ENCODE peak calls at places on chromosomes 2 and 18, in five cellular contexts. N is HepG2, X is H1, T is WTC11, M is GM12878. K is an unnamed sample.

GRCh38 chr2:103462712-103463111 is 700.9 kb downstream of the TMEM182 start:
- DNase-seq in N (no peak), T (no peak), X (no peak), M (no peak), K (no peak)

GRCh38 chr18:58345875-58346274 is 283.0 kb downstream of the ALPK2 start:
- DNase-seq in N (no peak), M (no peak), T (no peak), X (no peak), K (no peak)

GRCh38 chr2:171522057-171522803 is at the start of gene CYBRD1:
- DNase-seq in X (peak; percentile 80), N (no peak), M (no peak), T (peak; percentile 68), K (peak; percentile 96)

GRCh38 chr2:56522605-56523089 is 338.9 kb downstream of the CCDC85A start:
- DNase-seq in M (no peak), N (no peak), T (no peak), X (no peak), K (no peak)

GRCh38 chr2:69061518-69061917 is 48.5 kb downstream of the ANTXR1 start:
- DNase-seq in X (no peak), M (no peak), N (no peak), T (no peak), K (no peak)

GRCh38 chr18:44708451-44709083 is 27.9 kb downstream of the SETBP1 start:
- DNase-seq in M (no peak), X (no peak), N (no peak), T (no peak), K (no peak)

GRCh38 chr2:181396575-181397062 is 60.6 kb upstream of the ITGA4 start:
- DNase-seq in M (no peak), N (no peak), T (no peak), X (no peak), K (no peak)

GRCh38 chr2:85549826-85550225 is 10.9 kb downstream of the MAT2A start:
- DNase-seq in T (no peak), M (no peak), N (no peak), X (no peak), K (no peak)

GRCh38 chr2:19675003-19675629 is 226.7 kb downstream of the TTC32 start:
- DNase-seq in N (no peak), X (no peak), T (no peak), M (no peak), K (no peak)

GRCh38 chr2:169415233-169415748 is 53.0 kb upstream of the LRP2 start:
- DNase-seq in T (no peak), N (no peak), X (no peak), M (no peak), K (peak; percentile 87)

GRCh38 chr2:62801814-62802524 is 96.5 kb downstream of the EHBP1 start:
- DNase-seq in X (no peak), N (no peak), M (no peak), T (no peak), K (no peak)

GRCh38 chr2:102801858-102802699 is 40.2 kb downstream of the TMEM182 start:
- DNase-seq in X (no peak), T (no peak), N (peak; percentile 33), M (no peak), K (no peak)

GRCh38 chr18:12034241-12035100 is 53.2 kb downstream of the IMPA2 start:
- DNase-seq in M (no peak), T (no peak), N (no peak), X (peak; percentile 41), K (no peak)

GRCh38 chr2:127733816-127734537 is 32.7 kb downstream of the SFT2D3 start:
- DNase-seq in T (no peak), X (no peak), N (no peak), M (no peak), K (no peak)

GRCh38 chr18:44579028-44579692 is 101.5 kb upstream of the SETBP1 start:
- DNase-seq in N (peak; percentile 1), X (no peak), T (peak; percentile 12), M (no peak), K (peak; percentile 12)

GRCh38 chr18:36424741-36425142 is 127.2 kb downstream of the FHOD3 start:
- DNase-seq in N (peak; percentile 6), M (no peak), T (no peak), X (no peak), K (peak; percentile 48)

GRCh38 chr18:47204908-47205522 is 28.9 kb upstream of the IER3IP1 start:
- DNase-seq in N (peak; percentile 40), M (no peak), T (peak; percentile 65), X (peak; percentile 66), K (peak; percentile 28)

GRCh38 chr2:96930351-96931015 is 55.9 kb downstream of the FAM178B start:
- DNase-seq in M (no peak), N (no peak), T (no peak), X (no peak), K (no peak)

GRCh38 chr18:76431437-76432273 is 63.4 kb downstream of the ZNF516 start:
- DNase-seq in M (no peak), N (no peak), T (no peak), X (peak; percentile 44), K (peak; percentile 16)

GRCh38 chr2:177118636-177119035 is 94.0 kb upstream of the HNRNPA3 start:
- DNase-seq in N (no peak), T (peak; percentile 55), M (no peak), X (no peak), K (no peak)

GRCh38 chr18:56910967-56911366 is 235.9 kb upstream of the BOD1L2 start:
- DNase-seq in X (no peak), N (no peak), T (no peak), M (no peak), K (peak; percentile 5)

GRCh38 chr2:106205488-106205887 is 11.4 kb upstream of the UXS1 start:
- DNase-seq in N (no peak), M (no peak), T (no peak), X (no peak), K (no peak)

GRCh38 chr2:172087780-172088244 is 2.5 kb downstream of the DLX1 start:
- DNase-seq in T (no peak), M (no peak), X (peak; percentile 67), N (no peak), K (no peak)

GRCh38 chr2:28617502-28618184 is 121.8 kb downstream of the PLB1 start:
- DNase-seq in X (no peak), M (no peak), N (no peak), T (no peak), K (no peak)

GRCh38 chr2:195612515-195613495 is 44.2 kb upstream of the SLC39A10 start:
- DNase-seq in T (peak; percentile 70), N (peak; percentile 57), X (no peak), M (no peak), K (no peak)

GRCh38 chr18:3747176-3747973 is 297.4 kb downstream of the TGIF1 start:
- DNase-seq in T (no peak), M (no peak), N (no peak), X (no peak), K (no peak)

GRCh38 chr2:230181245-230181644 is 38.5 kb downstream of the SP110 start:
- DNase-seq in M (no peak), N (no peak), T (no peak), X (no peak), K (no peak)

GRCh38 chr2:33535409-33535808 is 59.0 kb downstream of the RASGRP3 start:
- DNase-seq in N (no peak), M (no peak), X (no peak), T (no peak), K (no peak)

GRCh38 chr2:239164281-239164871 is 236.4 kb downstream of the HDAC4 start:
- DNase-seq in T (no peak), N (no peak), M (no peak), X (no peak), K (no peak)
- TF ChIP-seq ATF2 in T (no peak), N (no peak), M (no peak), X (no peak), K (no peak)

GRCh38 chr2:111138834-111139233 is 18.1 kb downstream of the BCL2L11 start:
- DNase-seq in T (no peak), N (no peak), X (no peak), M (no peak), K (no peak)

GRCh38 chr2:111133603-111134002 is 12.9 kb downstream of the BCL2L11 start:
- DNase-seq in T (no peak), N (no peak), X (no peak), M (no peak), K (no peak)

GRCh38 chr2:111134082-111134481 is 13.4 kb downstream of the BCL2L11 start:
- DNase-seq in T (no peak), X (no peak), N (no peak), M (no peak), K (no peak)

GRCh38 chr2:111135910-111136297 is 15.2 kb downstream of the BCL2L11 start:
- DNase-seq in N (peak; percentile 29), T (peak; percentile 55), M (no peak), X (peak; percentile 53), K (peak; percentile 25)

DNA sequence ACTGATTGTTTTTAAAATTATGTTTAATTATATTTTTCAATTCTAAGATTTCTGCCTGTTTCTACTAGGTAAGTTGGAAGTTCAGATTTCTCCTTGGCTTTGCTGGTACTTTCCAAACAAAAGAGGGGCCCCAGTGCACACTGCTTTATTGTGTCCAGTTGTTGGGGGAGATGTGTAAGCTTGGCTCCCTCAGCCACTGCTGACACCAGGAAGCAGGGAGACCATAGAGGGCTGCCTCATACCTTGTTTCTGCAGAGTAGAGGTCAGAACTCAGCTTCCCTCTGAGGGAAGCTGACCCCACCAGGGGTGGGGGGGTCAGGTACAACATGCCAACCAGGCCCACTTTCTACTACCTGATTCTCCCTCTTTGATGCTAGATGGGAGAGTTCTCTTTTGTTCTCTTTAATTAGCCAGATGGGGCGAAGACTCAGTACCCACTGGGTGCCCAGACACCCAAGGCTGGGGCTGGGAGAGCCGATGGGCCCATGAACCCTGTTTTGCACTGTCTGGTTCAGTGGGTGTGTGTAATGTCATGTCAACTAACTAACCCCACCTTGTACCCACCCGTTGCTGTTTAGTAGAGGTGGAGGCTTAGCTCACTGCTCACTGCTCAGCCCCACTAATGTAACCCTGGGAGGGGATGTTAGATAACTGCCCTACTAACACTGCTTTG is 14.7 kb downstream of the BCL2L11 start:
- DNase-seq in N (peak; percentile 59), T (no peak), X (no peak), M (no peak), K (no peak)
- TF ChIP-seq ATF2 in N (no peak), T (no peak), X (no peak), M (no peak), K (no peak)

DNA sequence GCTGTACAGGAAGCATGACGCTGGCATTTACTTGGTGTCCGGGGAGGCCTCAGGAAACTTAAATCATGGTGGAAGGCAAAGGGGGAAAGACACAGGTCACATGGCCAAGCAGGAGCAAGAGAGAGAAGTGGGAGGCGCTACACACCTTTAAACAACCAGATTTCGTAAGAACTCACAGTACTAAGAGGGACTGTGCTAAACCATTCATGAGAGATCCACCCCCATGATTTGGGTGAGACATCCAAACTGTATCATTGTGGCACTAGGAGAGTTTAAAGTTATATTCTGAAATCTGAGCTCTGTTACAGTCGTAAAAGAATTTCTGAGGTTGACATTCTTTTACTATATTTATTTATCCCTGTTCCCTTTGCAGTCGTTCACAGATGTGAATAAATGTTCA is 116.6 kb downstream of the ICA1L start:
- DNase-seq in N (no peak), M (no peak), T (no peak), X (no peak), K (no peak)
- TF ChIP-seq ATF2 in N (no peak), M (no peak), T (no peak), X (no peak), K (no peak)

GRCh38 chr2:16554184-16554583 is 111.5 kb downstream of the CYRIA start:
- DNase-seq in N (no peak), X (no peak), T (no peak), M (no peak), K (no peak)

GRCh38 chr2:16548036-16548435 is 117.6 kb downstream of the CYRIA start:
- DNase-seq in M (no peak), T (no peak), X (no peak), N (no peak), K (no peak)

GRCh38 chr2:16552202-16552601 is 113.4 kb downstream of the CYRIA start:
- DNase-seq in T (no peak), M (no peak), N (no peak), X (no peak), K (no peak)

GRCh38 chr2:16553222-16553621 is 112.4 kb downstream of the CYRIA start:
- DNase-seq in M (no peak), X (peak; percentile 51), N (peak; percentile 40), T (peak; percentile 30), K (peak; percentile 44)
- TF ChIP-seq ATF2 in M (no peak), X (no peak), N (no peak), T (no peak), K (no peak)